ENCODE peak calls at places on chromosomes 6 and 20, in eight cellular contexts. E is K562, U is SK-N-SH, C is endothelial cell of umbilical vein, T is H1, G is SK-N-MC, J is HepG2, L is GM12878. W is an unnamed sample.

GRCh38 chr6:5112065-5112799 is 27.1 kb downstream of the PPP1R3G start:
- DNase-seq in U (no peak), J (no peak), G (no peak), E (peak), L (no peak), T (no peak), C (no peak), W (peak)

GRCh38 chr6:125792172-125792571 is 1.4 kb downstream of the NCOA7 start:
- DNase-seq in U (no peak), J (no peak), C (no peak), E (no peak), T (no peak), L (no peak), G (no peak), W (no peak)

GRCh38 chr20:41329435-41330342 is 10.9 kb upstream of the LPIN3 start:
- DNase-seq in G (no peak), T (no peak), J (peak), C (peak), L (no peak), E (peak), U (no peak), W (peak)

GRCh38 chr20:47257256-47257655 is 99.2 kb downstream of the ZMYND8 start:
- DNase-seq in E (no peak), G (no peak), J (no peak), L (no peak), C (no peak), U (no peak), T (no peak), W (no peak)

GRCh38 chr6:97524846-97525245 is 241.8 kb upstream of the MMS22L start:
- DNase-seq in L (no peak), E (no peak), T (peak), G (peak), U (no peak), C (no peak), J (no peak), W (no peak)

GRCh38 chr6:84466521-84466920 is 239.1 kb upstream of the CEP162 start:
- DNase-seq in G (no peak), U (no peak), J (no peak), T (no peak), L (no peak), E (peak), C (peak), W (peak)

GRCh38 chr20:46774943-46775560 is 65.6 kb downstream of the SLC2A10 start:
- DNase-seq in U (no peak), J (no peak), C (no peak), E (no peak), T (no peak), G (no peak), L (no peak), W (peak)

GRCh38 chr6:41561386-41561785 is 15.2 kb downstream of the FOXP4 start:
- DNase-seq in T (no peak), J (no peak), E (no peak), L (no peak), U (no peak), C (no peak), G (no peak), W (no peak)

GRCh38 chr6:166551797-166552495 is 34.5 kb downstream of the RAMACL start:
- DNase-seq in U (no peak), J (no peak), C (no peak), E (no peak), L (no peak), G (no peak), T (no peak), W (no peak)

GRCh38 chr6:169252805-169253189 is 849 bp downstream of the THBS2 start:
- DNase-seq in J (no peak), U (no peak), G (no peak), C (no peak), T (no peak), L (no peak), E (no peak), W (no peak)
- H3K9ac ChIP-seq in J (no peak), U (peak), G (no peak), C (no peak), T (no peak), L (no peak), E (no peak), W (no peak)

DNA sequence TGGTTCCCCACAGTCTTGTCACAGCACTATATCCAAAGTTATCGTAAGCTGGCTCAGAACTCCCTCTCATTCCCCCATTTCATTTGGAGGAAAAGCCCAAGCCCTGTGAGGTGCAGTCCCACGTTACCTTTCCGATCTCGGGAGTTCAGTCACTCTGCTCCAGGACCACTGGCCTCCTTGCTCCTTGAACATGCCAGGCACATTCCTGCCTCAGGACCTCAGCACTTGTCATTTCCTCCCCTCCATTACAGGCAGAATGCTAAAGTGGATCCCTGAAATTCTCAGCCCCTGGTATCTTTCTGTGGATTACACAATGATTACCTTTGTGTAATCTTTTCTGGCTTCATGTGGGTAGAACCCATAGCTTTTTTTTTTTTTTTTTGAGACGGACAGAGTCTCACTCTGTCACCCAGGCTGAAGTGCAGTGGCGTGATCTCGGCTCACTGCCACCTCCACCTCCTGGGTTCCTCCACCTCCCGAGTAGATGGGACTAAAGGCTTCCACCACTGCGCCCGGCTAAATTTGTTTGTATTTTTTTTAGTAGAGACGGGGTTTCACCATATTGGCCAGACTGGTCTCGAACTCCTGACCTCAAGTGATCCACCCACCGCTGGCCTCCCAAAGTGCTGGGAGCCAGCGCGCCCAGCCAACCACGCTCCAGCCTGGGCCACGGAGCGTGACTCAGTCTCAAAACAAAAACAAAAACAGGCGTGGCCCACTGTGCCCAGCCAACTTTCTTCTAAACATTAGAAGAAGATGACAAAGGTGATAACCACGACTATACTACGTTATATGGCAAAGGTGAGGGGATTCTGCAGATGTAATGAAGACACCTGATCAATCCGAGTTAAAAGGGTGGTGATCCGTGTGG is 4.0 kb upstream of the OXT start:
- DNase-seq in E (no peak), U (peak), J (no peak), G (no peak), C (no peak), T (no peak), L (no peak), W (no peak)
- TF ChIP-seq POLR2AphosphoS5 in E (no peak), U (no peak), J (no peak), G (no peak), C (no peak), T (no peak), L (no peak), W (no peak)

DNA sequence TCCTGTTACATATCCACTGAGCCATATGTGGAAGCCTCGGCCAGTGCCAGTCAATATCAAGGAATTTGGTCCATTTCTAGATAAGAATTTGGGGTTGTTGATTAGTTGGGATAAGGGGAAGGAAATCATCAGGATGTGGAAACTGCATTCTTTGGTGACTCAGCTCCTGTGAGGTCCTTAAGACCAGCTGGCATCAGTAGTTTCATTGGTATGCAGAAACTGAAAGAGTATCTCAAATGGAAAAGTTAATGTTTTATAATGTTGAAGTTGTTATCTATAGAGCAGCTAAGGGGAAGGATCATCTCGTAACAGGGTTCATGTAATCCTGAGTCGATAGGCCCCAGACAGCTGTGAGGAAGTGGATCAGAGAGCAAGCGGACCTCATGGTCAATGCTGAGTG is 87.9 kb upstream of the PRND start:
- DNase-seq in L (no peak), U (no peak), G (no peak), C (peak), J (no peak), E (no peak), T (no peak), W (no peak)
- H3K9ac ChIP-seq in L (no peak), U (no peak), G (no peak), C (peak), J (no peak), E (no peak), T (no peak), W (no peak)

DNA sequence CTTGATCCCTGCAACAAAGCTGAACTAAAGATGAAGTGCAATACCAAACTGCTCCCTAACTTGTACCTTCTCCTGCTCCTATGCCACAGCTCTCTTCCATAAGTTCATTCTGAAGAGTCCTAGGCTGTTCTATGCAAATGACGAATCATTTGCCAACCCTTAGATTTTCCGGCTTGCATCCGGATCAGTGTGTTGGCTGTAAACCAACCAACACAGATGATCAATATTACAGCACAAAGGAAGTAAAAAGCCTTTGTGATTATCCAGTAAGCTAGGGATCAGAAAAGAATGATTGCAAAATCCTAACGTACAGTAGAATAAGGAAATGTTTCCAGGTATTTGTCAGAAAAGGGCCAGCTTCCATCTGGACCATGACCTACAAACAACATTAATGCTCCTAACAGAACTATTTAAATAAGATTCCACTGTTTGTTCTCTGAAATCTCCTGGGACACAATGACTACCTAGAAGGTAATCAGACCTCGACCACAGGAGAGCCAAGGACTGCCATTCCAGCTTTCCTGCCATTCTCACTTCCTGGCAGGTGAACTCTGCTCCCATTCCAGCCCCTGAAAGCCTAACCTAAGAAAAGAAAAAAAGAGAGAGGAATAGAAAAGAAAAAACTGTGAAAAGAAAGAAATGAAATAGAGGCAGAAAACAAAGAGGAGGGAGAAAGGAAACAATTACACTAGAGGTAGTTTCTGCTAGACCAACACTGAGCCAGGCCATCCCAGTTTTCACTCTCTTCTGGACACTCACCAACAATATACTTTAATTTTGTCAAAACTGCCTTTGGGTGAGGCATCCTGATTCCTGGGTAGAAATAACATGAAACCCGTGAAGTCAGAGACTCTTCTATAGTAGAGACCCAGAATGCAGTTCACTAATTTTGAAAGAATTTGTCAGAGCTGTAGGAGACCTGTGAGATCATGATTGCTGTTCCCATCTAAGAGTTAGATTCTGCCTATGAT is 19.7 kb downstream of the GMDS start:
- DNase-seq in T (no peak), C (peak), U (no peak), G (no peak), J (peak), E (no peak), L (no peak), W (no peak)
- TF ChIP-seq POLR2AphosphoS5 in T (no peak), C (no peak), U (no peak), G (no peak), J (peak), E (no peak), L (no peak), W (no peak)

W was measured in HCT116.